ENCODE peak calls at places on chromosome 18, in ten cellular contexts. M is Ammon's horn, A is Right ventricle myocardium superior, J is PC-9, H is cardiac fibroblast, U is T-cell, L is NCI-H345, W is globus pallidus, D is SW480, R is neural progenitor cell. V is an unnamed sample.

GRCh38 chr18:23881778-23882177 is 132.8 kb upstream of the TTC39C start:
- DNase-seq in M (no peak), A (no peak), J (no peak), H (no peak), U (no peak), L (peak), W (no peak), D (no peak), R (no peak), V (no peak)

GRCh38 chr18:22422909-22423548 is 5.3 kb upstream of the CTAGE1 start:
- DNase-seq in M (no peak), A (peak), J (no peak), H (peak), U (no peak), L (no peak), W (peak), D (no peak), R (no peak), V (no peak)

GRCh38 chr18:76431437-76432273 is 63.4 kb downstream of the ZNF516 start:
- DNase-seq in M (no peak), A (no peak), J (no peak), H (no peak), U (no peak), L (no peak), W (no peak), D (no peak), R (no peak), V (no peak)

GRCh38 chr18:70452501-70452900 is 163.7 kb downstream of the SOCS6 start:
- DNase-seq in M (no peak), A (peak), J (no peak), H (no peak), U (no peak), L (no peak), W (no peak), D (no peak), R (peak), V (no peak)

GRCh38 chr18:50749945-50750344 is 69.9 kb downstream of the MRO start:
- DNase-seq in M (no peak), A (no peak), J (no peak), H (no peak), U (no peak), L (no peak), W (no peak), D (no peak), R (no peak), V (no peak)

GRCh38 chr18:13530879-13531387 is 195.4 kb downstream of the FAM210A start:
- DNase-seq in M (peak), A (peak), J (peak), H (peak), U (no peak), L (peak), W (peak), D (peak), R (peak), V (peak)

GRCh38 chr18:31255953-31256352 is 62.0 kb upstream of the DSG1 start:
- DNase-seq in M (no peak), A (no peak), J (no peak), H (no peak), U (no peak), L (no peak), W (no peak), D (no peak), R (no peak), V (no peak)

GRCh38 chr18:36724591-36725001 is 104.2 kb downstream of the TPGS2 start:
- DNase-seq in M (peak), A (peak), J (no peak), H (no peak), U (no peak), L (no peak), W (peak), D (no peak), R (no peak), V (no peak)

GRCh38 chr18:6963452-6964097 is 154.0 kb downstream of the LAMA1 start:
- DNase-seq in M (no peak), A (no peak), J (no peak), H (no peak), U (no peak), L (no peak), W (no peak), D (no peak), R (no peak), V (no peak)

GRCh38 chr18:64679121-64679520 is 530.2 kb upstream of the LINC00305 start:
- DNase-seq in M (no peak), A (no peak), J (no peak), H (no peak), U (no peak), L (no peak), W (no peak), D (no peak), R (no peak), V (no peak)

GRCh38 chr18:14978962-14979535 is 231.1 kb downstream of the ANKRD30B start:
- DNase-seq in M (peak), A (no peak), J (peak), H (peak), U (no peak), L (no peak), W (peak), D (no peak), R (no peak), V (no peak)

GRCh38 chr18:40109251-40110049 is 1845.6 kb upstream of the PIK3C3 start:
- DNase-seq in M (no peak), A (no peak), J (no peak), H (no peak), U (no peak), L (peak), W (no peak), D (peak), R (no peak), V (no peak)

GRCh38 chr18:58255701-58256311 is 211.8 kb downstream of the NEDD4L start:
- DNase-seq in M (no peak), A (no peak), J (no peak), H (no peak), U (no peak), L (no peak), W (no peak), D (no peak), R (no peak), V (no peak)

GRCh38 chr18:75455249-75456183 is 28.0 kb upstream of the SMIM21 start:
- DNase-seq in M (peak), A (peak), J (no peak), H (peak), U (no peak), L (no peak), W (peak), D (no peak), R (peak), V (no peak)

GRCh38 chr18:39244242-39244641 is 1678.6 kb upstream of the CELF4 start:
- DNase-seq in M (no peak), A (no peak), J (no peak), H (no peak), U (no peak), L (no peak), W (no peak), D (peak), R (no peak), V (no peak)

GRCh38 chr18:10170375-10170774 is 256.6 kb downstream of the VAPA start:
- DNase-seq in M (no peak), A (no peak), J (no peak), H (peak), U (no peak), L (peak), W (no peak), D (no peak), R (no peak), V (no peak)

GRCh38 chr18:54737986-54738385 is 90.3 kb upstream of the RAB27B start:
- DNase-seq in M (no peak), A (no peak), J (no peak), H (peak), U (no peak), L (no peak), W (no peak), D (no peak), R (no peak), V (no peak)

GRCh38 chr18:76619342-76620315 is 124.6 kb upstream of the ZNF516 start:
- DNase-seq in M (peak), A (peak), J (no peak), H (peak), U (no peak), L (no peak), W (peak), D (peak), R (peak), V (peak)

GRCh38 chr18:8609711-8610441 is 639 bp downstream of the RAB12 start:
- DNase-seq in M (no peak), A (peak), J (peak), H (no peak), U (no peak), L (no peak), W (no peak), D (peak), R (peak), V (no peak)

GRCh38 chr18:22591231-22591630 is 173.5 kb upstream of the CTAGE1 start:
- DNase-seq in M (no peak), A (no peak), J (no peak), H (peak), U (no peak), L (no peak), W (no peak), D (no peak), R (no peak), V (peak)

GRCh38 chr18:45359275-45360009 is 255.8 kb upstream of the SLC14A2 start:
- DNase-seq in M (no peak), A (no peak), J (peak), H (no peak), U (no peak), L (peak), W (no peak), D (no peak), R (no peak), V (no peak)

GRCh38 chr18:22466608-22467390 is 49.1 kb upstream of the CTAGE1 start:
- DNase-seq in M (no peak), A (no peak), J (peak), H (peak), U (no peak), L (no peak), W (no peak), D (peak), R (no peak), V (peak)